ENCODE peak calls at places on chromosomes 16 and 17, in four cellular contexts. K is gastrocnemius medialis, W is fibroblast of the aortic adventitia, O is brain pericyte. Y is an unnamed sample.

GRCh38 chr17:44932526-44933097 is 15.0 kb downstream of the KIF18B start:
- DNase-seq in K (no peak), W (no peak), O (no peak), Y (no peak)

GRCh38 chr16:11990672-11991390 is 14.3 kb downstream of the SNX29 start:
- DNase-seq in K (no peak), W (no peak), O (no peak), Y (no peak)

GRCh38 chr17:68777243-68777855 is 176.2 kb upstream of the FAM20A start:
- DNase-seq in K (peak), W (peak), O (peak), Y (peak)

GRCh38 chr16:52611817-52612673 is 65.1 kb upstream of the TOX3 start:
- DNase-seq in K (no peak), W (no peak), O (no peak), Y (no peak)

GRCh38 chr16:83826146-83826913 is 18.6 kb downstream of the HSBP1 start:
- DNase-seq in K (peak), W (peak), O (no peak), Y (no peak)

GRCh38 chr16:8295436-8295835 is 294.9 kb downstream of the TMEM114 start:
- DNase-seq in K (no peak), W (no peak), O (no peak), Y (no peak)

GRCh38 chr16:87499189-87499486 is 6.3 kb upstream of the ZCCHC14 start:
- DNase-seq in K (no peak), W (peak), O (no peak), Y (peak)

GRCh38 chr16:89921699-89922476 is 1.3 kb upstream of the TUBB3 start:
- DNase-seq in K (no peak), W (peak), O (peak), Y (peak)

GRCh38 chr17:65985571-65985970 is 206.4 kb downstream of the CEP112 start:
- DNase-seq in K (no peak), W (no peak), O (no peak), Y (no peak)

GRCh38 chr17:1830288-1830687 is 483 bp downstream of the RPA1 start:
- DNase-seq in K (no peak), W (peak), O (no peak), Y (no peak)

GRCh38 chr16:3101841-3102470 is 2.9 kb upstream of the ZSCAN10 start:
- DNase-seq in K (peak), W (no peak), O (no peak), Y (no peak)

GRCh38 chr17:82103588-82104451 is 5.8 kb upstream of the FASN start:
- DNase-seq in K (peak), W (peak), O (no peak), Y (no peak)

GRCh38 chr17:69525920-69526841 is 111.7 kb downstream of the MAP2K6 start:
- DNase-seq in K (peak), W (peak), O (peak), Y (no peak)

GRCh38 chr17:34567665-34568064 is 11.7 kb upstream of the TMEM132E start:
- DNase-seq in K (no peak), W (no peak), O (no peak), Y (no peak)

GRCh38 chr17:50048146-50048720 is 7.7 kb upstream of the ITGA3 start:
- DNase-seq in K (no peak), W (no peak), O (no peak), Y (no peak)

GRCh38 chr17:62968445-62968923 is 2.4 kb downstream of the TANC2 start:
- DNase-seq in K (no peak), W (peak), O (peak), Y (peak)

GRCh38 chr17:68906638-68907037 is 48.6 kb downstream of the ABCA8 start:
- DNase-seq in K (no peak), W (peak), O (no peak), Y (no peak)

GRCh38 chr16:69150146-69150865 is 17.9 kb downstream of the UTP4 start:
- DNase-seq in K (no peak), W (peak), O (peak), Y (peak)

Y was measured in smooth muscle cell of the brain vasculature.